ENCODE peak calls at places on chromosomes 6 and 20, in four cellular contexts. V is mesothelial cell of epicardium, J is choroid plexus epithelial cell, G is AG09319. K is an unnamed sample.

GRCh38 chr6:36963451-36964290 is 9.1 kb downstream of the PI16 start:
- DNase-seq in V (no peak), G (no peak), J (no peak), K (no peak)

GRCh38 chr6:168167431-168168315 is 88.7 kb upstream of the FRMD1 start:
- DNase-seq in J (no peak), G (no peak), V (no peak), K (no peak)

GRCh38 chr6:85015396-85015990 is 251.1 kb upstream of the TBX18 start:
- DNase-seq in V (no peak), J (peak; percentile 89), G (peak; percentile 5), K (no peak)

GRCh38 chr6:10733151-10733715 is 10.4 kb downstream of the TMEM14C start:
- DNase-seq in J (peak; percentile 15), G (no peak), V (no peak), K (no peak)

GRCh38 chr6:85637579-85637978 is 5.1 kb downstream of the SYNCRIP start:
- DNase-seq in J (no peak), G (no peak), V (no peak), K (no peak)

GRCh38 chr6:129385117-129385516 is 324.9 kb downstream of the ARHGAP18 start:
- DNase-seq in G (no peak), J (no peak), V (no peak), K (no peak)

GRCh38 chr20:58310291-58310782 is 822 bp downstream of the RAB22A start:
- DNase-seq in G (no peak), J (peak; percentile 30), V (no peak), K (no peak)

GRCh38 chr6:116352515-116353471 is 18.0 kb upstream of the DSE start:
- DNase-seq in J (peak; percentile 57), G (peak; percentile 48), V (no peak), K (no peak)

GRCh38 chr6:43951756-43952675 is 175.2 kb downstream of the MRPL14 start:
- DNase-seq in G (no peak), J (no peak), V (no peak), K (no peak)

GRCh38 chr6:13722880-13723279 is 11.2 kb upstream of the RANBP9 start:
- DNase-seq in V (no peak), G (no peak), J (no peak), K (no peak)

GRCh38 chr6:129041563-129041962 is 158.6 kb downstream of the LAMA2 start:
- DNase-seq in G (no peak), J (no peak), V (no peak), K (no peak)

GRCh38 chr20:6583134-6583738 is 184.2 kb upstream of the BMP2 start:
- DNase-seq in V (no peak), G (no peak), J (peak; percentile 78), K (peak; percentile 8)

GRCh38 chr6:89216411-89216810 is 747 bp downstream of the GABRR1 start:
- DNase-seq in J (no peak), V (no peak), G (no peak), K (no peak)

GRCh38 chr20:56003111-56003800 is 2.1 kb downstream of the CBLN4 start:
- DNase-seq in V (no peak), G (no peak), J (no peak), K (no peak)

GRCh38 chr6:157381631-157382621 is 936 bp downstream of the ZDHHC14 start:
- DNase-seq in V (no peak), J (peak; percentile 61), G (no peak), K (no peak)

GRCh38 chr6:135830452-135830851 is 21.0 kb upstream of the PDE7B start:
- DNase-seq in J (peak; percentile 73), G (no peak), V (no peak), K (no peak)

GRCh38 chr6:144133225-144133821 is 17.0 kb upstream of the STX11 start:
- DNase-seq in J (no peak), V (no peak), G (no peak), K (no peak)

GRCh38 chr6:15395087-15395486 is 149.2 kb downstream of the JARID2 start:
- DNase-seq in G (no peak), V (no peak), J (no peak), K (no peak)

GRCh38 chr6:46098678-46099077 is 31.1 kb upstream of the ENPP4 start:
- DNase-seq in J (no peak), G (no peak), V (no peak), K (no peak)

GRCh38 chr6:48671506-48671905 is 560.5 kb upstream of the PTCHD4 start:
- DNase-seq in V (no peak), G (no peak), J (no peak), K (no peak)

GRCh38 chr6:136729832-136730231 is 62.4 kb downstream of the MAP3K5 start:
- DNase-seq in V (no peak), G (no peak), J (no peak), K (no peak)

GRCh38 chr6:156747715-156748114 is 29.5 kb upstream of the ARID1B start:
- DNase-seq in G (no peak), J (no peak), V (no peak), K (peak; percentile 23)

GRCh38 chr6:138677538-138677937 is 96.0 kb upstream of the CCDC28A start:
- DNase-seq in J (no peak), G (no peak), V (no peak), K (no peak)

GRCh38 chr20:63471002-63471718 is 1.3 kb downstream of the KCNQ2 start:
- DNase-seq in V (no peak), G (no peak), J (no peak), K (no peak)

GRCh38 chr20:17757496-17757895 is 57.7 kb downstream of the BANF2 start:
- DNase-seq in J (no peak), V (no peak), G (no peak), K (no peak)

GRCh38 chr6:133895573-133896343 is 6.8 kb downstream of the TCF21 start:
- DNase-seq in V (no peak), J (peak; percentile 50), G (no peak), K (no peak)

GRCh38 chr6:89048985-89049384 is 31.6 kb upstream of the PNRC1 start:
- DNase-seq in J (peak; percentile 34), G (no peak), V (no peak), K (no peak)

GRCh38 chr20:49901588-49901987 is 13.7 kb downstream of the SPATA2 start:
- DNase-seq in J (no peak), V (no peak), G (no peak), K (no peak)

GRCh38 chr6:113620372-113620771 is 236.8 kb upstream of the MARCKS start:
- DNase-seq in J (no peak), V (no peak), G (no peak), K (no peak)

GRCh38 chr20:17226410-17227198 is at the start of gene PCSK2:
- DNase-seq in J (peak; percentile 18), V (peak; percentile 76), G (peak; percentile 14), K (peak; percentile 13)

GRCh38 chr6:112511441-112511840 is 164.3 kb downstream of the RFPL4B start:
- DNase-seq in V (no peak), G (no peak), J (no peak), K (no peak)

GRCh38 chr6:116064626-116065025 is 3.9 kb upstream of the FRK start:
- DNase-seq in G (no peak), V (no peak), J (no peak), K (no peak)

GRCh38 chr6:31079656-31080261 is 32.6 kb downstream of the C6orf15 start:
- DNase-seq in J (peak; percentile 80), G (no peak), V (peak; percentile 32), K (peak; percentile 54)

GRCh38 chr20:3311623-3312022 is 72.6 kb upstream of the SLC4A11 start:
- DNase-seq in V (no peak), G (no peak), J (no peak), K (no peak)

K was measured in D721Med.